ENCODE peak calls at places on chromosomes 5 and 9, in four cellular contexts. Q is K562, M is GM12878, T is HCT116. G is an unnamed sample.

GRCh38 chr5:25427233-25427632 is 782.5 kb upstream of the CDH10 start:
- DNase-seq in Q (no peak), M (no peak), T (no peak), G (no peak)

GRCh38 chr5:151596839-151597539 is 5.9 kb upstream of the FAT2 start:
- DNase-seq in Q (no peak), M (no peak), T (no peak), G (no peak)

GRCh38 chr9:126503333-126504085 is 110.2 kb upstream of the LMX1B start:
- DNase-seq in Q (no peak), M (no peak), T (no peak), G (no peak)

GRCh38 chr9:120267929-120268328 is 312.0 kb downstream of the CDK5RAP2 start:
- DNase-seq in Q (no peak), M (no peak), T (no peak), G (no peak)

GRCh38 chr9:127311239-127311741 is 46.7 kb downstream of the GARNL3 start:
- DNase-seq in Q (peak), M (no peak), T (peak), G (no peak)

GRCh38 chr5:175861337-175862130 is 9.8 kb upstream of the CPLX2 start:
- DNase-seq in Q (no peak), M (no peak), T (peak), G (no peak)

GRCh38 chr5:32233696-32234447 is 59.8 kb upstream of the GOLPH3 start:
- DNase-seq in Q (no peak), M (no peak), T (no peak), G (no peak)

GRCh38 chr9:134396258-134396742 is 70.0 kb downstream of the RXRA start:
- DNase-seq in Q (no peak), M (peak), T (no peak), G (no peak)

GRCh38 chr9:117703538-117703937 is 665 bp upstream of the TLR4 start:
- DNase-seq in Q (no peak), M (no peak), T (no peak), G (no peak)

GRCh38 chr9:126057461-126057860 is 269.2 kb upstream of the MVB12B start:
- DNase-seq in Q (no peak), M (no peak), T (no peak), G (no peak)

GRCh38 chr9:93112116-93112863 is 16.3 kb downstream of the CARD19 start:
- DNase-seq in Q (no peak), M (no peak), T (no peak), G (no peak)
- TF ChIP-seq EGR1 in Q (no peak), M (no peak), T (no peak), G (no peak)

DNA sequence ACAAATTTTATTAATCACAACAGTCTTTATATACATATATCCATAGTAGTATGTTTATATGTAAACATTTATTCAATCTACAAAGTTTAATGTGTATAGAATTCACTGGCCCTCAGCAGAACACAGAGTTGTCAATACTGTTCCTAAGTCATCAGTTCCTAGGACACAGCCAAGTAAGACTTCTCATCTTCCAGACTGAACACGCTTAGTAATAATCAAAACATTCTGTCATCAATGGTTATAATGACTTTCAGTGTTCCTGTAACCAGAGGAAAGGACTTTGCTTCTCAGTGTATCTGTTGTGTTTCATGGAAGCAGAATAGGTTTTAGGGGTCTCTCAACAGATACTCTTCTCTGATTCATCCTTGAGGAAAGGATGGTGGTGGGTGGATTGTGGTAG is 82.2 kb downstream of the SMIM23 start:
- DNase-seq in Q (no peak), M (no peak), T (no peak), G (no peak)
- TF ChIP-seq EGR1 in Q (no peak), M (no peak), T (no peak), G (no peak)

GRCh38 chr5:132007399-132008162 is 3.9 kb downstream of the ACSL6 start:
- DNase-seq in Q (peak), M (peak), T (peak), G (peak)

GRCh38 chr5:132008163-132008473 is 3.3 kb downstream of the ACSL6 start:
- DNase-seq in Q (no peak), M (no peak), T (no peak), G (no peak)

GRCh38 chr5:132010645-132011560 is 555 bp downstream of the ACSL6 start:
- DNase-seq in Q (peak), M (no peak), T (no peak), G (peak)

GRCh38 chr5:132009706-132010405 is 1.6 kb downstream of the ACSL6 start:
- DNase-seq in Q (no peak), M (no peak), T (no peak), G (no peak)

DNA sequence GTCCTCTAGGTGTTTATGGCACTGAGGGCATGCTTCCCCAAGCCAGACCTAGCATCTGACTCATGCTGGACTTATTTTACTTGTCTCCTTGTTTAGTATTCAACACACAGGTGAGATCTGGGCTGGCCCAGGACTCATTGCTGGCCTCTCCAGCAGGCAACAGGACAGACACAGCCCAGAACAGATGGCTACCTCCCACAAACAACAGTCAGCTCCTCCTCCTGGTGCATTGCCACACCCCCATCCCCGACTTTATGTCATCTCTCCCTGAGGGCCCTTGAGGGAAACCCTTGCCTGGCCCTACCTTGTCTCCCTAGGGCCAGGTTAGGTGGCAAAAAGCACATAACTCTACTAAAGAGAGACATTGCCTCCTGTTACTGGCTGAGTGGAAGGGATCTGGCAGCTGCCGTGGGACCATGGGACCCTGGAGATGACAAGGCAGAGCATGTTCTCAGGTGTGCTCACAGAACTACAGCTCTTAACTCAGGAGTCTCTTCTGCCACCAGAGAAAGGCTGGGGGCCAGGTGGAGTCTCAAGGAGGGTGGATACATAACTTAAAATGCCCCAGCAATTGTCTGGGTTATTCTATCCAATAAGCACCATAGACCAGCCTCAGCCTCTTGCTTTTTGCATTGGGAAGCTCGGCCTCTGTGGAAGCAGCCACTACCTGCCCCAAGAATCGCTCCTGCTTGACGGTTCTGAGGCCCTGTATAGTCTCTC is 2.3 kb downstream of the ACSL6 start:
- DNase-seq in Q (peak), M (no peak), T (no peak), G (no peak)
- TF ChIP-seq EGR1 in Q (no peak), M (no peak), T (no peak), G (no peak)

DNA sequence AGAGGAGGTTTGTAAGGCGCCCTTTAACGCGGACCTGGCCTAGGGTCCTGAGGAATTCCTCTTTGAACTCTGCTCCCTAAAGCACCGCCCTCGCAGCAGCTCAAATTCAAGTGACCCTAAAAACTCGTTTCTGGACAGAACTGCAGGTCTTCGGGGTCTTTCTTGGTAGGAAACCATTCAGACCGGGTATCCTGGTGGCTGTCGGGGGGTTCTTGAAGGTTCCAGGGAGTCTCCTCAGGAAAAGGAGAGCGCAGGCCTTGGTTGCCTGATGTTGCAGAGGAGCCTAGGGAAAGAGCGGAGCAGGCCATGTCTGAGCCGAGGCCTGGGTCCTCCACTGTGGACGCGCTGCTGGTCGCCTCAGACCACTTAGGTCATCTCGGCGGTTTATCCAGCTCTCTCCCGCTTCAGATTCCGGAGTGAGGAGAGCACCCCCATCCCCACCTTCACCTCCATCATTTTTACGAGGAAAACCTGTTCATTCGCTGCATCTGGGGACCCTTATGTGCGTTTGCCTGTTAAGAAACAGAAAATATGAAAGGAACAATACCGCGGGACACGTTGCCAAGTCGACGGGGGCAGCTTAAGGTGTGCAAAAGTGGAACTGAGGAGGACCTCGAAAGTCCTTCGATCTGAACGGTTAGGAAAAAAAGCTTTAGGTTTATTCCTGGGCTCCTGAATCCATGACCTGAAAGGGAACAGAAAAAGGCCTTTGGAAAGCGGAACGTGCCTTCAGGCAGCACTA is 299.4 kb downstream of the PARP8 start:
- DNase-seq in Q (no peak), M (no peak), T (no peak), G (no peak)
- TF ChIP-seq EGR1 in Q (no peak), M (no peak), T (no peak), G (no peak)

G was measured in H1.